ENCODE peak calls at places on chromosome 16, in six cellular contexts. P is omental fat pad, D is endothelial cell of umbilical vein, H is brain microvascular endothelial cell, M is AG10803, G is breast epithelium. E is an unnamed sample.

GRCh38 chr16:11639008-11639562 is 29.2 kb upstream of the SNN start:
- DNase-seq in P (no peak), D (no peak), H (no peak), M (no peak), G (no peak), E (no peak)

GRCh38 chr16:50625374-50625773 is 55.7 kb downstream of the SNX20 start:
- DNase-seq in P (no peak), D (no peak), H (no peak), M (no peak), G (no peak), E (no peak)

GRCh38 chr16:85473909-85474640 is 139.0 kb upstream of the GSE1 start:
- DNase-seq in P (no peak), D (no peak), H (no peak), M (peak; percentile 54), G (no peak), E (no peak)

GRCh38 chr16:11359370-11359769 is 14.1 kb downstream of the RMI2 start:
- DNase-seq in P (no peak), D (no peak), H (peak; percentile 46), M (peak; percentile 91), G (peak; percentile 82), E (no peak)

GRCh38 chr16:81384006-81384405 is 60.6 kb upstream of the CMIP start:
- DNase-seq in P (no peak), D (peak; percentile 95), H (no peak), M (peak; percentile 9), G (no peak), E (no peak)

GRCh38 chr16:53502331-53503269 is at the start of gene AKTIP:
- DNase-seq in P (no peak), D (peak; percentile 40), H (peak; percentile 36), M (peak; percentile 61), G (peak; percentile 67), E (no peak)

GRCh38 chr16:47069291-47069690 is 74.5 kb downstream of the NETO2 start:
- DNase-seq in P (no peak), D (no peak), H (no peak), M (no peak), G (no peak), E (no peak)

GRCh38 chr16:10181196-10182162 is 749 bp downstream of the GRIN2A start:
- DNase-seq in P (no peak), D (peak; percentile 35), H (peak; percentile 33), M (peak; percentile 56), G (peak; percentile 65), E (peak; percentile 88)

GRCh38 chr16:29806096-29806579 is at the start of gene MAZ:
- DNase-seq in P (no peak), D (no peak), H (no peak), M (no peak), G (peak; percentile 93), E (no peak)

GRCh38 chr16:30054959-30055553 is 10.5 kb upstream of the ALDOA start:
- DNase-seq in P (no peak), D (peak; percentile 32), H (no peak), M (no peak), G (peak; percentile 68), E (no peak)

GRCh38 chr16:81700071-81700779 is 78.9 kb upstream of the PLCG2 start:
- DNase-seq in P (no peak), D (no peak), H (peak; percentile 51), M (no peak), G (no peak), E (no peak)

GRCh38 chr16:5066511-5066910 is 755 bp upstream of the C16orf89 start:
- DNase-seq in P (no peak), D (no peak), H (no peak), M (no peak), G (no peak), E (no peak)

GRCh38 chr16:30785126-30786106 is 1.6 kb downstream of the ZNF629 start:
- DNase-seq in P (no peak), D (no peak), H (no peak), M (no peak), G (no peak), E (no peak)

GRCh38 chr16:88323041-88323440 is 59.7 kb upstream of the ZNF469 start:
- DNase-seq in P (no peak), D (no peak), H (no peak), M (no peak), G (no peak), E (no peak)

GRCh38 chr16:15973460-15973859 is 24.0 kb downstream of the ABCC1 start:
- DNase-seq in P (no peak), D (no peak), H (no peak), M (no peak), G (no peak), E (no peak)

GRCh38 chr16:57284206-57284951 is at the start of gene PLLP:
- DNase-seq in P (no peak), D (peak; percentile 38), H (no peak), M (no peak), G (no peak), E (no peak)

GRCh38 chr16:69500496-69500895 is 65.3 kb upstream of the NFAT5 start:
- DNase-seq in P (no peak), D (no peak), H (no peak), M (no peak), G (no peak), E (no peak)

GRCh38 chr16:69501956-69502457 is 63.8 kb upstream of the NFAT5 start:
- DNase-seq in P (no peak), D (no peak), H (no peak), M (no peak), G (no peak), E (no peak)

GRCh38 chr16:69499541-69500255 is 66.1 kb upstream of the NFAT5 start:
- DNase-seq in P (no peak), D (no peak), H (no peak), M (no peak), G (no peak), E (no peak)

GRCh38 chr16:69498926-69499325 is 66.8 kb upstream of the NFAT5 start:
- DNase-seq in P (no peak), D (no peak), H (no peak), M (no peak), G (no peak), E (no peak)

DNA sequence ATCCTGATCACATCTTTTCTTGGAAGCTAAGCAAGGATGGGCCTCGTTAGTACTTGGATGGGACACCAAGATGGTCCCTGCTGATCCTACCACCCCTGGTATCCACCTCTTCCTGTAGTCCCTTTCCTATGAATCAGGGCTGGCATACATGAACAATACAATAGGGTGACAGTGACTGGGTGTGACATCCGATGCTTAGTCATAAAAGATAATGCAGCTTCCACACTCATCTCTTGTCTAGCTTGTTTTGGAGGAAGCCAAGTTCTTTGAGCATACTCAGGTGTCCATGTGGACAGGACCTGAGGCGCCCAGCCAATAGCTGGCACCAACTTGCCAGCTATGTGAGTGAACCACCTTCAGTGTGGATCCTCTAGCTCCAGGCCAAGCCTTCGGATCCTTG is 62.5 kb upstream of the NFAT5 start:
- DNase-seq in P (no peak), D (no peak), H (no peak), M (no peak), G (no peak), E (no peak)
- TF ChIP-seq CTCF in P (no peak), D (no peak), H (no peak), M (no peak), G (no peak), E (no peak)

GRCh38 chr16:66508261-66508913 is 41.5 kb downstream of the TK2 start:
- DNase-seq in P (no peak), D (peak; percentile 87), H (no peak), M (no peak), G (peak; percentile 53), E (no peak)
- TF ChIP-seq CTCF in P (no peak), D (no peak), H (no peak), M (no peak), G (no peak), E (no peak)

GRCh38 chr16:79764415-79765149 is 164.0 kb upstream of the MAF start:
- DNase-seq in P (no peak), D (no peak), H (no peak), M (no peak), G (no peak), E (no peak)

GRCh38 chr16:79770244-79771064 is 169.9 kb upstream of the MAF start:
- DNase-seq in P (peak; percentile 49), D (peak; percentile 29), H (peak; percentile 76), M (peak; percentile 81), G (peak; percentile 88), E (peak; percentile 86)

GRCh38 chr16:79768594-79768993 is 168.1 kb upstream of the MAF start:
- DNase-seq in P (no peak), D (no peak), H (no peak), M (no peak), G (no peak), E (no peak)

GRCh38 chr16:79769320-79770243 is 169.0 kb upstream of the MAF start:
- DNase-seq in P (no peak), D (no peak), H (no peak), M (peak; percentile 12), G (no peak), E (no peak)

DNA sequence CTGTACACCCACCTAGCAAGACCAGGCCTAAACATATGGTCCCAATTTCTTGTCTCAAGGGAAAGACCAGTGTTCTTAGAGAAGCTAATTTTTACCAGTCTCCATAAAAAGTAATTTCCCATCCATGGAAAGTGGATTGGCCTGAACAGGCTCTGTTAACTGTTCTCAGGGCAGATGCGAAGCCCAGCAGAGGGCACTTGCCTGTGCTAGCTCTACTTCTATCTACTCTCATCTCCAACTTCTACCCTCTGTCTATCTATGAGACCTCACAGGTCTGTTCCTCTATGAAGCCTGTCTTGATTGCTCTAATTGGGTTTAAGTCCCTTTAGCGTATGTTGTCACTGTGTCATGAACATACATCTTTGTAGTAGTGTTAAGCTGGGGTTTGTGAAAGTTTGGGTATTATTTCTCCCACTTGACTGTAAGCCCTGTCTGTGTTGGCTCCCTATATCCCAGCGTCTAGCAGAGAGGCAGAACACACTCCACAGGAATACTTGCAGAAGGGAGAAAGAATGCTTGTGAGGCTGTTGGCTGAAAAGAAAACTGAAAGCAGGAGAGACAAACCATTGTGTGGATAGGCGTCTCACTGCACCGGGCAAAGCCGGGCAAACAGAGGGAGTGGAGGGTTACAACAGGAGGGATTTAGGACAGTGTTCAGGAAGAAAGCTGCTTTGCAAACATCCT is 167.2 kb upstream of the MAF start:
- DNase-seq in P (no peak), D (no peak), H (peak; percentile 37), M (peak; percentile 42), G (no peak), E (no peak)
- TF ChIP-seq CTCF in P (no peak), D (no peak), H (peak; percentile 74), M (peak; percentile 59), G (no peak), E (peak; percentile 48)

DNA sequence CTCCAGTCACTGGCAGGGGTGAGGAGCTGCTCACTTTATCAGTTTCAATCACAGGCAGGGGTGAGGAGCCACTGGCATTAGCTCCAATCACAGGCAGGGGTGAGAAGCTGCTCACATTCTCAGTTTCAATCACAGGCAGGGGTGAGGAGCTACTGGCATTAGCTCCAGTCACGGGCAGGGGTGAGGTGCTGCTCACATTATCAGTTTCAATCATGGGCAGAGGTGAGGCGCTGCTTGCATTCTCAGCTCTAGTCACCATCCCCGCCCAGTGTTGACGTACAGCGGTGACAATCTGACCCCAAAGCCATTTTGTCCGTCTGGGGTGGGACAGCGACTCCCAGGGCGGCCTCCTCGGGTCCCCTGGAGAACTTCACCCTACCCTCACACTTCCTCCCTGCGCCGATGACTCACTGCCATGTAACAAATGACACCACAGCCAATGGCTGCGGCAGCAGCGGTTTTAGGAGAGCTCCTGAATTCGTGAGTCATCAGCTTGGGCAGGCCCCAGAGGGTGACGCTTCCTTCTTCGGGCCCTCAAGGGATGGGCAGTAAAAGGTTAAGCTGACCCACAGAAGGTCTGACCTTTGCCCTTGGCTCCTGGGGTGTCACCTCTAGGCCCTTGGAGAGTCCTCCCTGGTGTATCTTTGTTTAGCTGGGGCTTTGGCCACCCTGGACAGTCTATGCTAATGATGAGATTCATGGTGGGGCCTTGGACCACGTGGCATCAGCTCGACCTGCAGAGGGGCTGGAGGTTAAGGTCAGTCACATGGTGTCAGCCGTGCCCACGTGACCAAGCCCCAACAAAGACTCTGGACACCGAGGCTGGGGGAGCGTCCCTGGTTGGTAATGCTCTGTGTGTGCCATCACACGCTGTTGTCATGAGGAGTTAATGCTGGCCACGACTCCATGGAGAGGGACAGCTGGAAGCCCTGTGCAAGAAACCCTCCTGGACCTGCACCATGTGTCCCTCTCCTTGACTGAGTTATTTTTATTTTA is 171.7 kb downstream of the C16orf95 start:
- DNase-seq in P (no peak), D (no peak), H (peak; percentile 85), M (peak; percentile 51), G (no peak), E (no peak)
- TF ChIP-seq CTCF in P (no peak), D (no peak), H (peak; percentile 55), M (no peak), G (no peak), E (no peak)